ENCODE peak calls at places on chromosomes 11 and 22, in eight cellular contexts. K is tibial artery, Z is aorta, C is transverse colon, L is lower lobe of right lung, N is HCT116, O is right cardiac atrium, S is adipocyte. W is an unnamed sample. For H3K9me3, the result is how much of the 10 kb centered on the place peaks cover.

GRCh38 chr11:104774578-104774977 is 123.7 kb downstream of the CASP12 start:
- DNase-seq in S (no peak), N (no peak), K (no peak), L (no peak), C (no peak), O (no peak), Z (no peak), W (no peak)

GRCh38 chr11:62752177-62752785 is 1.7 kb downstream of the ZBTB3 start:
- DNase-seq in Z (no peak), O (no peak), L (no peak), S (no peak), N (no peak), K (no peak), C (no peak), W (no peak)

GRCh38 chr11:126608626-126609010 is 253.1 kb downstream of the ST3GAL4 start:
- DNase-seq in O (no peak), Z (no peak), N (no peak), S (no peak), K (no peak), L (no peak), C (no peak), W (no peak)

GRCh38 chr11:117315285-117316196 is 515 bp downstream of the BACE1 start:
- DNase-seq in C (no peak), S (peak), N (no peak), L (no peak), K (no peak), Z (no peak), O (no peak), W (peak)

GRCh38 chr11:96339704-96340554 is 3.1 kb downstream of the MAML2 start:
- DNase-seq in Z (no peak), K (peak), L (no peak), C (no peak), S (no peak), O (no peak), N (no peak), W (no peak)

GRCh38 chr11:70205049-70205725 is 2.1 kb downstream of the FADD start:
- DNase-seq in K (no peak), L (no peak), S (no peak), C (no peak), N (no peak), Z (peak), O (no peak), W (no peak)

GRCh38 chr22:38973289-38974169 is 8.6 kb upstream of the APOBEC3B start:
- DNase-seq in C (peak), N (no peak), O (no peak), Z (no peak), S (peak), L (no peak), K (no peak), W (no peak)

GRCh38 chr11:76380161-76380976 is 563 bp downstream of the THAP12 start:
- DNase-seq in C (peak), S (peak), K (peak), Z (peak), L (peak), N (no peak), O (peak), W (peak)

GRCh38 chr22:37951305-37951704 is 2.1 kb downstream of the C22orf23 start:
- DNase-seq in K (no peak), Z (no peak), N (no peak), L (no peak), S (peak), C (no peak), O (no peak), W (no peak)

GRCh38 chr22:24400037-24400725 is 27.2 kb upstream of the ADORA2A start:
- DNase-seq in S (no peak), O (no peak), Z (no peak), N (no peak), K (no peak), C (no peak), L (no peak), W (no peak)

GRCh38 chr22:47884775-47885174 is 1122.3 kb downstream of the TBC1D22A start:
- DNase-seq in C (no peak), N (no peak), Z (no peak), S (no peak), K (no peak), L (no peak), O (no peak), W (no peak)
- H3K9me3 ChIP-seq in C (under half), N (under half), Z (under half), S (under half), K (under half), L (under half), O (under half), W (under half)

DNA sequence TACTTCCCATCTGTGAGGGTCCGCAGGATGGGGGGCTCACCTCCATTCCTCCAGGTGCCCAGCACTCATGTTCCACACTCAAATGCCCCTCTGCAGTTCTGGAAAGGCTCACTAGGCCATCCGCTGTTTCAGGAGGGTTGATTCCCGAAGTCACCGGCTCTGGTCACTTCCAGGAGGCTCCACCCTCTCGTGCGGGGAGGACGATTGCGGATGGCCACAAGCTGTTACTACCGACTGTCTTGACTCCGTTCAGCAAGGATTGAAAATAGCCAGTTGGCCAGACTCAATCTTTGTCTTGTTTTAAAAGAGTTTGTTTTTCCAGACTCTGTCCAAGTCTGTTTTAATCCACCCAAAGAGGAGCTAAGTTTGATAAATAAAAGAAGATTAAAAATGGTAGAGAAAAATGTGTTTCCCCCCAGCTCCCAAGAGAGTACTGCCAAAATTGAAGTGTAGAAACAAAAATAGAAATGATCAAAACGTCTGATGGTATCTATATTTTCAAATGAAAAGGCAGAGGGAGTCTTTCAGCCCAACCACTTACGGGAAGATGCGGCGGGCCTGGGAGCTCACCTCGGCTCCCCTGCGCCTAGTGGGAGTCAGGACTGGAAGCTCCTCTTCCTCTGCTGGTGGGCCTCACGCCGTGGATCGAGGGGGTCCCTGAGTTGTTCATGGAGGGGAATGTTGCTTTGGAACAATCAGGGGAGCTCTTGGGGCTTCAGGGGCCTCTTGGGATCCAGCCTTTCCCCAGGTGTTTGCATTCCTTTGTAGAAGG is 1280.8 kb downstream of the BRD1 start:
- DNase-seq in S (no peak), O (no peak), K (no peak), C (no peak), N (no peak), L (no peak), Z (no peak), W (no peak)
- H3K9me3 ChIP-seq in S (under half), O (under half), K (under half), C (under half), N (under half), L (under half), Z (under half), W (under half)

GRCh38 chr22:47474895-47475294 is 712.4 kb downstream of the TBC1D22A start:
- DNase-seq in Z (no peak), L (no peak), K (no peak), S (no peak), O (no peak), C (no peak), N (no peak), W (no peak)

GRCh38 chr22:47474464-47474863 is 712.0 kb downstream of the TBC1D22A start:
- DNase-seq in S (no peak), Z (no peak), K (no peak), N (no peak), C (no peak), O (no peak), L (no peak), W (no peak)

GRCh38 chr22:47476226-47476625 is 713.8 kb downstream of the TBC1D22A start:
- DNase-seq in Z (no peak), S (no peak), C (no peak), L (no peak), K (no peak), O (no peak), N (no peak), W (no peak)

DNA sequence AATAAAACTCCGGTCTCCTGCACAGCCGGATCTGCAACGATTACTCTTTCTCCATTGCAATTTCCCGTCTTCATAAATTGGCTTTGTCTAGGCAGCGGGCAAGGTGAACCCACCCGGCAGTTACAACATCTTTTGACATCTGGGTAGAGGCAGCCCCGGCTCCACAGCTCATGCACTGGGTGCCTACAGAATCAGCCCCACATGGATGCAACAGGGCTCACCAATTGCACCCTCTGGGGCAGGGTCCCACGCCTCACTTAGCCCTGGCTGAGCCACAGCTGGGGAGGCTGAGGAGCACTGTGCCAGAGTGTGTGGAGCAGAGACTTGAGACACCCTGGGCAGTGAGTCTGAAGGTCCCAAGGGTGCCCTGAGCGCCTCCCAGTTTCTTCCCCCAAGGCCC is 710.2 kb downstream of the TBC1D22A start:
- DNase-seq in L (no peak), N (no peak), K (no peak), O (no peak), S (no peak), Z (no peak), C (no peak), W (no peak)
- H3K9me3 ChIP-seq in L (under half), N (under half), K (under half), O (under half), S (under half), Z (under half), C (under half), W (under half)

DNA sequence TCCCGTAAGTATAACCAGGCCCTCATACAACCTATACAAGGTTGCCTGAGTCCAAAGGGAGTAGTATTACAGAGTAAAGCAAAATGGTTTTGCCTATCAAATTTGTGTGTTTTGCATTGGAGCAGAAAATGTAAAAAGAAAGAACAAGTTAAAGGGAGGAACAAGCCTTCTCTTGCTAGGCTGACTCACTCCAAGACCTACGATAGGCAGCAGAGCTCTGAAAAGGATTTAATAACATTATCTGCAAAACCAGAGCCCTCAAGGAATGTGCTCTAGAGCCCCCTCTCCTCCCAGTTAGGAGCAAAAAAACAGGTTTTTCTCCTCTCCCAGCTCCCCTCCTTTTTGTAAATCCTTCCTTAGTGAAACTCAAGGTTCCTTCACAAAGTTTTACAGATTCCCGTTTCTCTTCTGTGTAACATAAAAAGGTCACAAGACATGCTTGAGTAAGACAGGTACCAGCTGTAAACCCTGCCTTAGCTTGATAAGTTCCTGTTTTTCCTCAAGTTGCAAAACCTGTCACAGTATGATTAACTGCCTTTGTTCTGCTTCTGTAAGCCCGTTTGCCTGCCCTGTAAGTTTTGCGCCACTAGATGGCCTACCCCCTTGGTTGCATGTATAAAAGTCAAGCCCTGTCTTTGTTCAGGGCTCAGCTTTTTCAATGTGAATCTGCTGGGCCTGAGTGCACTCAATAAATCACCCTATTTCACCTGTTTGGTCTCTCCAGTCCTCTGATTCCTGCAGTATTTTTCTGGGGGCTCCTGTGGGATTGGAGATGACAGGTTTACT is 498.2 kb downstream of the KCNA4 start:
- DNase-seq in N (no peak), S (no peak), O (no peak), K (no peak), Z (no peak), L (peak), C (no peak), W (no peak)
- H3K9me3 ChIP-seq in N (under half), S (under half), O (under half), K (under half), Z (under half), L (under half), C (under half), W (under half)

DNA sequence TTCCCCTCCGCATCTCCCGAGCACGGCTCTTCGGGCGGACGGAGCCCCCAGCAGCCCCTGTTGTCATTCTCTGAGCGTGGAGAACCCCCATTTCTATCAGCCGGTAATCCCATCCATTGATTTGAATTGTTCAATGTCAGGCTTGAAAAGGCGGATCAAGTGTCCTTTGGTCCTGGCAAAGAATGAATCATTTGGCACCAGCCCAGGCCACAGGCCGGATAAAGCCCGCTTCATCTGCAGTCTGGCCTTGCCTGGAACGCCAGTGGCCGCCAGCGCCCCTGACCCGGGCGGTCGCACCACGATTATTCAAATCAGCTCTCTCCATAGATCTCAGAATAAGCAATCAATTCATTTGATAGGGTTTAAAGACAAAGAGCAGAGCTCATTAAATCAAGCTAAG is 188.9 kb downstream of the BRD1 start:
- DNase-seq in K (no peak), N (no peak), S (no peak), O (peak), L (no peak), Z (no peak), C (no peak), W (no peak)
- H3K9me3 ChIP-seq in K (under half), N (under half), S (under half), O (under half), L (under half), Z (under half), C (under half), W (under half)

GRCh38 chr11:61694971-61695706 is 14.9 kb downstream of the DAGLA start:
- DNase-seq in C (peak), N (no peak), L (peak), O (peak), K (peak), S (no peak), Z (no peak), W (peak)
- H3K9me3 ChIP-seq in C (under half), N (under half), L (under half), O (under half), K (under half), S (under half), Z (under half), W (under half)

DNA sequence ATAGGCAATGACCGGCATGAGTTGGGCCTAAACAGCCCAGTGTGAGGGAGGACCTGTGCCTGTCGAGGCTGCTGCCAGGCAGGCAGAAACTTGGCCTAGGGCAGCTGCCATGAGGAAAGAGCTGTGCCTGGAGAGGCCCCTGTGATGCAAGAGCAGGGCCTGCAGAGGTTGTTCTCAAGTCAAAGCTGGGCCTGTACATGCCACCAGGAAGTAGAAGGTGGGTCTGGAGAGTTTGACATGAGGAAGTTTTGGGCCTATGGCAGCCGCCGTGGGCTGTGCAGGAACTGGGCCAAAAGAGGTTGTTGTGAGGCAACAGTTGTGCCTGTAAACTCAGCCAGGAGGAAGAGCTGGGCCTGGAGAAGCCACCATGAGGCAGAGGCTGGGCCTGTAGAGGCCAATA is 43.2 kb downstream of the OR4C45 start:
- DNase-seq in K (no peak), C (no peak), L (no peak), S (no peak), Z (no peak), N (no peak), O (no peak), W (peak)
- H3K9me3 ChIP-seq in K (under half), C (under half), L (under half), S (under half), Z (under half), N (under half), O (under half), W (under half)

GRCh38 chr22:49146511-49146910 is 681.2 kb downstream of the BRD1 start:
- DNase-seq in C (no peak), K (no peak), L (no peak), N (no peak), Z (no peak), S (no peak), O (no peak), W (no peak)
- H3K9me3 ChIP-seq in C (under half), K (under half), L (under half), N (under half), Z (under half), S (under half), O (under half), W (under half)

W was measured in upper lobe of left lung.